ENCODE peak calls at places on chromosomes 11 and 22, in five cellular contexts. T is OCI-LY7, G is IMR-90, Q is mammary epithelial cell, L is HCT116. W is an unnamed sample.

GRCh38 chr11:4636962-4637661 is at the start of gene OR51D1:
- DNase-seq in L (peak; percentile 43), T (peak; percentile 53), G (peak; percentile 67), Q (peak; percentile 51), W (peak; percentile 80)

GRCh38 chr11:18383388-18384156 is 10.8 kb upstream of the LDHA start:
- DNase-seq in T (peak; percentile 16), L (peak; percentile 84), Q (peak; percentile 100), G (peak; percentile 96), W (peak; percentile 96)

GRCh38 chr11:119671048-119671447 is 58.0 kb downstream of the NECTIN1 start:
- DNase-seq in L (no peak), T (no peak), G (peak; percentile 88), Q (no peak), W (peak; percentile 91)

GRCh38 chr11:124674571-124674970 is 867 bp downstream of the SPA17 start:
- DNase-seq in T (no peak), G (no peak), L (no peak), Q (no peak), W (no peak)

GRCh38 chr11:2728663-2729332 is 29.0 kb upstream of the KCNQ1OT1 start:
- DNase-seq in T (no peak), L (no peak), G (no peak), Q (no peak), W (no peak)

GRCh38 chr22:17213976-17214375 is 5.3 kb downstream of the ADA2 start:
- DNase-seq in L (peak; percentile 40), Q (no peak), G (peak; percentile 3), T (peak; percentile 67), W (peak; percentile 37)

GRCh38 chr11:65814131-65814959 is 19.4 kb upstream of the SNX32 start:
- DNase-seq in L (no peak), T (no peak), Q (no peak), G (peak; percentile 28), W (no peak)

GRCh38 chr22:47748887-47749286 is 986.4 kb downstream of the TBC1D22A start:
- DNase-seq in T (no peak), Q (no peak), G (no peak), L (no peak), W (no peak)

GRCh38 chr11:875769-876301 is 33.2 kb downstream of the TSPAN4 start:
- DNase-seq in G (no peak), L (no peak), Q (no peak), T (no peak), W (no peak)

GRCh38 chr11:61601512-61601911 is 20.6 kb upstream of the SYT7 start:
- DNase-seq in Q (no peak), T (no peak), L (no peak), G (no peak), W (peak; percentile 68)

GRCh38 chr11:66326261-66327111 is 9.6 kb upstream of the CD248 start:
- DNase-seq in T (peak; percentile 73), G (no peak), L (no peak), Q (no peak), W (peak; percentile 93)

GRCh38 chr11:30503156-30503555 is 83.0 kb downstream of the MPPED2 start:
- DNase-seq in G (no peak), Q (no peak), T (no peak), L (no peak), W (no peak)
- H3K4me2 ChIP-seq in G (no peak overlapping the region), Q (no peak overlapping the region), T (no peak overlapping the region), L (no peak overlapping the region), W (no peak overlapping the region)

DNA sequence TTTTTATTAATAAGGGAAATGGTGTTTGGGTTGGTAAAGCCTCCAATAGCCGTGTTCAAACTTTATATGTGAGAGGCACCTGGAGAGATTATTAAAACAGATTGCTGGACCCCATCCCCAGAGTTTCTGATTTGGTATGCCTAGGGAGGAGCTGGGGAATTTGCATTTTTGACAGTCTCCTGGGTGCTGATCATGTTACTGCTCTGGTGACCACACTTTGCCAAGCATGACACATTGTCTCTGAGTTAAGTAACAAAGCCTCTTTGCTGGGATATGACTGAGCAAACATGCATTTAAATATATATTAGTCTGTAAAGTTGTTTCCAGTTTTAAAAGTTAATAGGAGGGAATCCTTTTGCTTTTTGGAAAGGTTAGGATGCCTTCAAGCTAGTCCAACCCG is 140.4 kb downstream of the NAV2 start:
- DNase-seq in Q (peak; percentile 25), T (no peak), L (no peak), G (peak; percentile 59), W (no peak)
- H3K4me2 ChIP-seq in Q (no peak overlapping the region), T (no peak overlapping the region), L (no peak overlapping the region), G (no peak overlapping the region), W (no peak overlapping the region)

GRCh38 chr11:47354913-47355282 is 2.4 kb upstream of the MYBPC3 start:
- DNase-seq in T (no peak), Q (no peak), L (no peak), G (no peak), W (no peak)

GRCh38 chr11:47356129-47356997 is 3.9 kb upstream of the MYBPC3 start:
- DNase-seq in G (no peak), L (no peak), Q (no peak), T (no peak), W (peak; percentile 63)

GRCh38 chr11:47355283-47356128 is 3.0 kb upstream of the MYBPC3 start:
- DNase-seq in G (peak; percentile 88), L (peak; percentile 92), T (no peak), Q (peak; percentile 78), W (peak; percentile 99)

GRCh38 chr11:47352556-47352955 is at the start of gene MYBPC3:
- DNase-seq in T (no peak), Q (no peak), L (no peak), G (no peak), W (peak; percentile 81)

GRCh38 chr11:47353978-47354774 is 1.7 kb upstream of the MYBPC3 start:
- DNase-seq in Q (no peak), G (no peak), T (no peak), L (no peak), W (peak; percentile 81)
- H3K4me2 ChIP-seq in Q (no peak overlapping the region), G (no peak overlapping the region), T (no peak overlapping the region), L (no peak overlapping the region), W (peak overlapping the region; percentile 74)

DNA sequence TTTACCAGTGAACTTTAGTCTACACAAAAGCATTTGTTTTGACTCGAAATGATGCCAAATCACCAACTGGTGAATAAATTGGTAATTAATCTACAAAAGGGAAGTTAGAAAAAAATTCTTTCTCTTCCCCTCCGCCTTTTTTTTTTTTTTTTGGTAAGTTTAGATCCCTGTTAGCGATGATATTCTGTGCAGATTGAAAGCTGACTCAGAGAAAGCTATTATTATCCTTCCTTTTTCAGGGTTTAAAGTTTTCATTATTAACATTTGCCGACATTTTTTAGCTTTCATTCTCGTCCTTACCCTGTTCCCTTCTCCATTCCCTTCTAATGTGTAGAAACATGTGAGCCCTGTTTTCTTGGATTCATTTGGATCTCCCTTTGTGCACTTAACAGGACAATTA is 16.8 kb upstream of the NUP160 start:
- DNase-seq in Q (no peak), G (no peak), L (no peak), T (no peak), W (no peak)
- H3K4me2 ChIP-seq in Q (no peak overlapping the region), G (no peak overlapping the region), L (no peak overlapping the region), T (peak overlapping the region; percentile 67), W (peak overlapping the region; percentile 28)

DNA sequence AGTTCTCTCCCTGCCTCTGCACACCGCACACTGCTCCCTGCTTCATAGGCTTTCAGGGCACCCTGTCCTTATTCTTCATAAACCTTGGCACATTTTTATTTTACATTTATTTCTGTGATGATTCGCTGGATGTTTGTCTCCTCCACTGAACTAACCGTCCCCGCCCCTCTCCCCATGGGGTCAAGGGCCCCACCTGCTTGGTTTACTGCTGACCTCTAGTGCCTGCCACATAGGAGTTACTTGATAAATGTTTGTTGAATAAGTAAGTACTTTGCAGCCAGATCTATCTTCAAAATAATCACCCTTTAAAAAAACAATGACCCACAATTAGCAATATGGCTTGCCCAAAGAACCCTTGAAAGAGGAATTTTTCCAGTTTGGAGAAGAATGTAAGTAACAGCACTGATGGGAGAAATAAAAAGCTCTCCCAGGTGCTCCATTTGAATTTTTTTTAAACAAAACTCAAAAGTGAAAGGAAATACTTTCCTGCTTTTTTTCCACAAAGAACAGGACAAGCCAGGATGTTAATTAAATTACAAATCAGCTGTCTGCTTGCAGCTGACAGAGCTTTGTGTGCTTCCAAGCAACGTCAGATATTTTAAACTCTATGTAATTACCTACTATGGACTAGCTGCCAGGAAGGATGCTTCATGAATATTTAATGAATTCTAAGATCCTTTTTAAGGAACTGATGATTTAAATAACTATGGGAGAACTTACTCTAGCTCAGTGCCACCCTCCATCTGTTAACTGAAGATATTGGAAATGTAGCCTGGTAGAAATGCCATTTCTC is 1083.6 kb downstream of the DLG2 start:
- DNase-seq in T (peak; percentile 45), Q (no peak), L (no peak), G (no peak), W (no peak)
- H3K4me2 ChIP-seq in T (peak overlapping the region; percentile 30), Q (no peak overlapping the region), L (no peak overlapping the region), G (no peak overlapping the region), W (no peak overlapping the region)

DNA sequence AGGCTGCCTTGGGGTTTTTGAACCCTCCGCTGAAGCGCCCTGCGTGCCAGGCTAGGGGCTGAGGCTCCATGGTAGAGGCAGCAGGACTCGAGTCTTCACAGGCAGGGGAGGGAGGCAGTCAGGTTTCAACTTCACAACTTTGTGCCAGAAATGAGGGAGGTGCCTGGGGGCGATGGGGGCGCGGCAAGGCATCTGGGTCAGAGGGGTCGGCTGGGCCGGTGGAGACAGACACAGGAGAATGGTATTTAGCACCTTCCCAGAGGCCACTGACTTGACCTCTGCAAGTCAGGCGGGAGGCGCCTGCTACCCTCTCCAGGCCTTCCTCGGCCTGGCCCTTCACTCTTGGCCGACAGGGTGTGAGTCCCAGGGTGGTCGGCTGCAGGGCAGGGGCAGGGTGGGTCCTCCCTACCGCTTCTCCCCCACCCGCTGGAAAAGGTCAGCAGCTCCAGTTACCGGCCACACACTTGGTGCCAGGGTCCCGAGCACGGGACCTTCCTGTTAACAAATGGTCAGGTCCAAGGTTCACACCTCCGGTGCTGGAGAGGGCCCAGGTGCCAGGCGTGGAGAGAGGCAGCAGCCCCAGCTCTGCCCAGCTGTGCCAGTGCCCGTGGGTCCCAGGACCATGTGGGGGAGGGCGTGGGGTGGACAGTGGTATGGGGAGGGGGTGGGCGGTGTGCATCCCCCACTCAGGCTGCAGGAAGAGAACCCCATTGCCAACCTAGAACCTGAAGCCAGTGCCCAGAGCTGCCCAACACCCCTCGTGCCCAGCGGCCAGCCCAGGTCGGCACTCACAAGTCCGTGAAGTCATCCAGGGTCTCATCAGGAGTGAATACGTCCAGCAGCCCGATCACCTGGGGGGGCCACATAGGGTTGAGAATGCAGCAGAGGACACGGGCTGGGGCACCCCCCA is 3.8 kb downstream of the MAPK12 start:
- DNase-seq in Q (no peak), G (no peak), L (no peak), T (no peak), W (no peak)
- H3K4me2 ChIP-seq in Q (no peak overlapping the region), G (no peak overlapping the region), L (no peak overlapping the region), T (no peak overlapping the region), W (no peak overlapping the region)